ENCODE peak calls at places on chromosomes 6 and 20, in four cellular contexts. Q, K, J and F are unnamed samples.

GRCh38 chr6:44301106-44301505 is 12.0 kb downstream of the AARS2 start:
- DNase-seq in Q (no peak), J (no peak), K (no peak), F (no peak)

GRCh38 chr20:35870541-35871307 is 83.6 kb downstream of the SCAND1 start:
- DNase-seq in Q (no peak), K (no peak), J (no peak), F (no peak)

GRCh38 chr6:21083708-21084107 is 509.8 kb upstream of the SOX4 start:
- DNase-seq in K (no peak), J (no peak), Q (no peak), F (no peak)

GRCh38 chr20:40883097-40883496 is 145.5 kb upstream of the TOP1 start:
- DNase-seq in K (no peak), Q (no peak), J (no peak), F (no peak)

GRCh38 chr20:1632228-1632577 is 12.4 kb upstream of the SIRPB1 start:
- DNase-seq in J (no peak), Q (no peak), K (no peak), F (no peak)

GRCh38 chr6:89509719-89510339 is 76.9 kb downstream of the ANKRD6 start:
- DNase-seq in K (no peak), Q (no peak), J (no peak), F (no peak)

GRCh38 chr6:30556714-30556963 is 350 bp upstream of the GNL1 start:
- DNase-seq in K (peak; percentile 91), Q (peak; percentile 80), J (no peak), F (no peak)

GRCh38 chr6:91099501-91099900 is 512.6 kb upstream of the MAP3K7 start:
- DNase-seq in Q (no peak), K (no peak), J (no peak), F (no peak)

GRCh38 chr6:31740397-31741223 is 805 bp downstream of the MSH5 start:
- DNase-seq in K (no peak), Q (no peak), J (no peak), F (no peak)

GRCh38 chr6:31701666-31702420 is 1.3 kb downstream of the ABHD16A start:
- DNase-seq in J (no peak), K (no peak), Q (no peak), F (no peak)

GRCh38 chr6:73180718-73181619 is 44.3 kb downstream of the KHDC1L start:
- DNase-seq in K (peak; percentile 39), J (peak; percentile 53), Q (no peak), F (peak; percentile 64)

GRCh38 chr6:41892921-41893564 is 2.1 kb downstream of the USP49 start:
- DNase-seq in J (no peak), K (no peak), Q (no peak), F (no peak)

GRCh38 chr6:70763754-70764153 is 96.1 kb downstream of the SMAP1 start:
- DNase-seq in J (no peak), Q (no peak), K (no peak), F (no peak)

GRCh38 chr6:15293674-15294073 is 47.8 kb downstream of the JARID2 start:
- DNase-seq in Q (no peak), K (no peak), J (no peak), F (no peak)

GRCh38 chr20:916125-916799 is at the start of gene ANGPT4:
- DNase-seq in K (no peak), Q (no peak), J (no peak), F (no peak)

GRCh38 chr6:138722425-138723371 is 50.9 kb upstream of the CCDC28A start:
- DNase-seq in Q (no peak), J (no peak), K (peak; percentile 92), F (peak; percentile 12)

GRCh38 chr20:46174469-46175126 is 56.5 kb downstream of the CD40 start:
- DNase-seq in K (peak; percentile 13), J (no peak), Q (peak; percentile 62), F (no peak)

GRCh38 chr6:128039542-128039941 is 138.7 kb upstream of the THEMIS start:
- DNase-seq in Q (no peak), K (no peak), J (no peak), F (no peak)

GRCh38 chr6:43695078-43695966 is 7.7 kb upstream of the MRPS18A start:
- DNase-seq in J (no peak), Q (no peak), K (no peak), F (no peak)

GRCh38 chr6:159444073-159444472 is 249.0 kb downstream of the SOD2 start:
- DNase-seq in Q (no peak), K (no peak), J (no peak), F (no peak)

GRCh38 chr20:64273109-64273508 is 17.6 kb downstream of the PCMTD2 start:
- DNase-seq in J (no peak), K (no peak), Q (no peak), F (no peak)

GRCh38 chr6:143223895-143224294 is 163.2 kb downstream of the AIG1 start:
- DNase-seq in Q (no peak), K (no peak), J (no peak), F (no peak)

GRCh38 chr6:34176261-34177031 is 30.6 kb upstream of the GRM4 start:
- DNase-seq in J (no peak), K (no peak), Q (no peak), F (no peak)

GRCh38 chr6:56148488-56149190 is 98.7 kb downstream of the COL21A1 start:
- DNase-seq in Q (no peak), J (no peak), K (no peak), F (peak; percentile 76)

GRCh38 chr20:48839083-48839482 is 11.3 kb upstream of the PREX1 start:
- DNase-seq in K (no peak), Q (no peak), J (no peak), F (no peak)
- H3K4me3 ChIP-seq in K (no peak overlapping the region), Q (no peak overlapping the region), J (no peak overlapping the region), F (no peak overlapping the region)

DNA sequence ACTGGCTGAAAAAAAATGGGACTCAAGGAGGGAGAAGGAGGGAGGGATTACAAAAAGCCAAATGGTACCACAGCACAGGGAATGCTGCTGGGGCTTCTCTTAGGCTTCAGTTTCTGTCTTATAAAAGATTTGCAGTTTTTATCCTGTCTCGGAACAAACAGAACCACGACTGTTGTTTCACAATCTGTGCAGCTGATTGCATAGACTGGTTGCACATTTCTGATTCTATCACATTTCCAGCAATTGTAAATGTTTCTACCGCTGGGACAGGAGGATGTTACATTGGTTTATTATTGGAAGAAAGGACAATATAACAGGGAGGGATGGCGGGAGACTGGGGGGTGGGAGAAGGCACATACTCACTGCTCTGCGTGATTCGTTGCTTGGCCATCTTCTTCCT is 73.5 kb upstream of the ARID1B start:
- DNase-seq in K (no peak), J (no peak), Q (no peak), F (no peak)
- TF ChIP-seq POLR2AphosphoS5 in K (no peak), J (no peak), Q (no peak), F (no peak)

DNA sequence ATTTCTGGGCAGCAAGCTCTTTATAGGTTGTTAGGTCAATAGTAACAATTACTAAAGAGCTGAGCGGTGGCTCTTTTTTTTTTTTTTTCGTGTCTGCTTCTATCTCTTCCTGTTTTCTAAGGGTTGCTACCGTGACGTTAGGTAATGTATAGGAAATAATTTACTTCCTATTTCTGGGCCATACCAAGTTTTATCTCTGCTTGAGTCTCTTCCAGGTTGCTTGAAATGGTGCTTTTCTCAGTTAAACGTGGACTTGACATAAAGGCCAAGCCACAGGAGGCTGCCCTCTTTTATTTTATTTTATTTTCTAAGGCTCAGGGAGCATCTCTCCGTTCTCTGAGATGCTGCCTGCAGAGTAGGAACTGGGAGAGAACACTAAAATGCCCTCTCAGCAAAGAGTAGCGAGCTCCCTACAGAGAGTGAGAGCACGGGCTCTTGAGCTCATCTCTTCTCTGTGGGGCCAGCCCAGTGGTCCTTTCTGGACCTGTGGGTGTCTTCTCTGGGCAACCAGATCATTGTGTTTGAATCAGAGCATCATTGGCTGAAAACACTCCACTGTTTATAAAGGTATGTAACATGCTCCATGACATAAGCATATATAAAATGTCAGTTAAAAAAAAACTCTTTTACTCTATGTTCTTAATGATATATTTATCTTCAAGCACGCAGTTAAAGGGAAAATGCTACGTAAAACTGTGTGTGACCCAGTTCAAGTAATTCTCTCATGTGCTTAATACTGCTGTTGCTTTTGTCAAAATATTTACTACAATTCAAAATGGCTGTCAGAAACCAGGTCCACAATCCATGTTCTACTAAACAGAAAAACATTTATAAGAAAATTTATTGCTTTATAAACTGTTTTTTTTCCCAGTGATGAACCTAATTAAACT is at the start of gene ZNF831:
- DNase-seq in Q (no peak), J (no peak), K (no peak), F (no peak)
- H3K4me3 ChIP-seq in Q (no peak within 1 kb of the TSS), J (no peak within 1 kb of the TSS), K (no peak within 1 kb of the TSS), F (no peak within 1 kb of the TSS)

GRCh38 chr6:12393100-12393499 is 102.9 kb downstream of the EDN1 start:
- DNase-seq in J (no peak), K (no peak), Q (no peak), F (no peak)
- TF ChIP-seq POLR2AphosphoS5 in J (no peak), K (no peak), Q (no peak), F (no peak)

DNA sequence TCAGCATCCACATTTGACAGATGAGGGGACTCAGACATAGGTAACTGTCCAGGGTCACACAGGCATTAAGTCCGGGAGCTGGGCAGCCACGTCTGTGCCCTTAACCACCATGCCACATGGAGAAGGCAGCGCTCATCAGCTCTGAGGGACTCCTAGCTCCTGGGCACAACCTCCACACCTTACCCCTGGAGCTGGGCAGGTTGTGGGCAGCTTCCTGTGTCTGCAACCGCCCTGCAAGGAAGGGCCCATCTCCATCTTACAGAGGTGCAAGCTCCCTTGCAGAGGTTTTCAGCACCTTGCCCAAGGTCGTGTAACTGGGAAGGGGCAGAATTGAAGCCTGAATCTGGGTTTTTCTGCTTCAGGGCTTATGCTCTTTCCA is 7.9 kb downstream of the CCDC167 start:
- DNase-seq in K (no peak), Q (no peak), J (no peak), F (no peak)
- H3K4me3 ChIP-seq in K (no peak overlapping the region), Q (no peak overlapping the region), J (no peak overlapping the region), F (no peak overlapping the region)

DNA sequence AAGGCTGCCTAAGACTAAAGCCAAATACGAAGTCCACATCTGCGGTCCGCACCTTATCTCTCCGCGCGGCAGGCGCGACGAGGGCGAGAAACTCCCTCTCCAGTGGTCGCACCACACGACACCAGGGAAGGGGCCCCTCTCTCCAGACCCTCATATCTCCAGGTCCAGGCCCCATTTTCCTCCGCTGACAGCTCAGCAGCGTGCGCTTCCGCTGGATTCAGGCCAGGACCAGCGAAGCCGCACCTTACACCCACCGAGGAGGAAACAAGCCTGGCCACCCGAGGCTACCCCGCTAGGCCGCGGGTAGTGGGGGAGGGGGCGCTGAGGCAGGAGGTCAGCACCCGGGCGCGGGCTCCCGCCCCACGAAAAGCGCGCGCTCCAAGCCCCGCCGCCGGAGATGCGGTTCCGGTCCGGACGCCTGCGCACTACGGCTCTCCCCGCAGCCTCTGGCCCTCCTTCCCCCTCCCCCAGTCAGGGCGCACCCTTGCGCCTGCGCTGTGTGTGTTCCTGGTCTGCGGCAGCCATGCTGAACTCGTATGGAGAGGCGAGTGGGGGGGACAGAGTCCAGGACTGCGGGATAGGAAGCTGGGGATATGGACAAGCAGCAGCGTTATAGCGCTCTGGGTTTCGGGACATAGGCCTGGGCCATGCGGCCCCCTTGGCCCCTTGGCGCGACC is at the start of gene BRD2:
- DNase-seq in Q (peak; percentile 97), K (peak; percentile 93), J (peak; percentile 93), F (no peak)
- TF ChIP-seq POLR2AphosphoS5 in Q (peak; percentile 93), K (peak; percentile 57), J (peak; percentile 67), F (peak; percentile 82)